ENCODE peak calls at places on chromosomes 6 and 20, in seven cellular contexts. K, X, D, B, Q, S and H are unnamed samples.

GRCh38 chr6:5334341-5334740 is 73.0 kb downstream of the FARS2 start:
- DNase-seq in K (no peak), X (no peak), D (no peak), B (peak), Q (peak), S (no peak), H (peak)

GRCh38 chr20:32432277-32432676 is 74.1 kb downstream of the ASXL1 start:
- DNase-seq in K (no peak), X (no peak), D (no peak), B (peak), Q (no peak), S (no peak), H (no peak)

GRCh38 chr6:166651408-166651807 is 24.4 kb upstream of the RPS6KA2 start:
- DNase-seq in K (no peak), X (no peak), D (no peak), B (no peak), Q (no peak), S (no peak), H (no peak)

GRCh38 chr6:155883741-155884140 is 428.1 kb upstream of the NOX3 start:
- DNase-seq in K (no peak), X (no peak), D (no peak), B (peak), Q (peak), S (no peak), H (peak)

GRCh38 chr6:146997062-146997461 is 207.2 kb upstream of the STXBP5 start:
- DNase-seq in K (peak), X (no peak), D (no peak), B (no peak), Q (peak), S (no peak), H (peak)

GRCh38 chr20:63664861-63665594 is 6.9 kb downstream of the RTEL1 start:
- DNase-seq in K (no peak), X (no peak), D (no peak), B (no peak), Q (peak), S (no peak), H (peak)

GRCh38 chr6:145836767-145837166 is 22.2 kb upstream of the FBXO30 start:
- DNase-seq in K (no peak), X (no peak), D (no peak), B (no peak), Q (no peak), S (no peak), H (peak)

GRCh38 chr20:22430154-22430745 is 154.1 kb downstream of the FOXA2 start:
- DNase-seq in K (no peak), X (no peak), D (no peak), B (no peak), Q (peak), S (no peak), H (no peak)

GRCh38 chr6:136728033-136728939 is 64.0 kb downstream of the MAP3K5 start:
- DNase-seq in K (no peak), X (no peak), D (no peak), B (no peak), Q (no peak), S (no peak), H (no peak)

GRCh38 chr20:48750941-48751620 is 76.7 kb downstream of the PREX1 start:
- DNase-seq in K (peak), X (no peak), D (no peak), B (peak), Q (peak), S (no peak), H (no peak)

GRCh38 chr6:154653853-154654252 is 79.4 kb upstream of the SCAF8 start:
- DNase-seq in K (no peak), X (peak), D (no peak), B (peak), Q (peak), S (no peak), H (peak)

GRCh38 chr6:42131531-42131930 is 10.9 kb downstream of the C6orf132 start:
- DNase-seq in K (no peak), X (no peak), D (no peak), B (peak), Q (peak), S (no peak), H (peak)

GRCh38 chr6:139659196-139659595 is 284.7 kb upstream of the CITED2 start:
- DNase-seq in K (no peak), X (no peak), D (no peak), B (no peak), Q (no peak), S (no peak), H (no peak)

GRCh38 chr6:125597411-125598253 is 151.8 kb upstream of the HEY2 start:
- DNase-seq in K (no peak), X (no peak), D (no peak), B (no peak), Q (no peak), S (no peak), H (peak)

GRCh38 chr6:166275714-166276166 is 32.5 kb downstream of the PRR18 start:
- DNase-seq in K (peak), X (peak), D (peak), B (peak), Q (peak), S (peak), H (peak)

GRCh38 chr6:3825331-3825831 is 23.8 kb upstream of the FAM50B start:
- DNase-seq in K (no peak), X (no peak), D (no peak), B (peak), Q (peak), S (no peak), H (peak)

GRCh38 chr6:106702451-106703110 is 73.2 kb downstream of the QRSL1 start:
- DNase-seq in K (no peak), X (no peak), D (no peak), B (no peak), Q (no peak), S (no peak), H (no peak)

GRCh38 chr6:42147138-42147562 is 4.7 kb upstream of the C6orf132 start:
- DNase-seq in K (no peak), X (no peak), D (no peak), B (no peak), Q (no peak), S (no peak), H (no peak)

GRCh38 chr6:12010635-12011275 is 1.4 kb upstream of the HIVEP1 start:
- DNase-seq in K (peak), X (peak), D (no peak), B (no peak), Q (peak), S (peak), H (peak)

GRCh38 chr20:5735845-5736530 is 14.2 kb upstream of the SHLD1 start:
- DNase-seq in K (no peak), X (no peak), D (no peak), B (no peak), Q (peak), S (no peak), H (peak)

GRCh38 chr6:12001004-12001705 is 11.0 kb upstream of the HIVEP1 start:
- DNase-seq in K (no peak), X (no peak), D (no peak), B (no peak), Q (peak), S (no peak), H (peak)

GRCh38 chr6:44540881-44541280 is 153.4 kb downstream of the CDC5L start:
- DNase-seq in K (no peak), X (no peak), D (no peak), B (no peak), Q (no peak), S (no peak), H (no peak)

GRCh38 chr20:15604406-15604805 is 968.8 kb downstream of the KIF16B start:
- DNase-seq in K (no peak), X (no peak), D (no peak), B (no peak), Q (no peak), S (no peak), H (no peak)